ENCODE peak calls at places on chromosomes 2 and 18, in four cellular contexts. N is fibroblast of lung, R is PC-3, G is GM23248. W is an unnamed sample.

GRCh38 chr2:177038772-177039484 is 173.7 kb upstream of the HNRNPA3 start:
- DNase-seq in R (no peak), G (peak; percentile 13), N (no peak), W (peak; percentile 28)

GRCh38 chr2:151159109-151159690 is 102.5 kb downstream of the RBM43 start:
- DNase-seq in G (no peak), R (no peak), N (peak; percentile 11), W (no peak)

GRCh38 chr2:226325541-226325940 is 474.1 kb downstream of the IRS1 start:
- DNase-seq in R (no peak), N (no peak), G (no peak), W (no peak)

GRCh38 chr2:141714486-141714885 is 416.3 kb downstream of the LRP1B start:
- DNase-seq in R (no peak), N (peak; percentile 12), G (no peak), W (no peak)

GRCh38 chr2:200380833-200381542 is 74.5 kb downstream of the SPATS2L start:
- DNase-seq in R (no peak), N (peak; percentile 82), G (peak; percentile 75), W (no peak)

GRCh38 chr2:75481041-75481836 is 79.5 kb downstream of the EVA1A start:
- DNase-seq in N (peak; percentile 39), R (peak; percentile 32), G (peak; percentile 55), W (peak; percentile 28)

GRCh38 chr2:204299766-204300165 is 245.5 kb upstream of the PARD3B start:
- DNase-seq in R (no peak), N (no peak), G (peak; percentile 3), W (no peak)

GRCh38 chr2:18247282-18248110 is 313.0 kb downstream of the RDH14 start:
- DNase-seq in G (no peak), N (no peak), R (peak; percentile 17), W (no peak)

GRCh38 chr2:198371902-198372611 is 567.7 kb downstream of the PLCL1 start:
- DNase-seq in R (peak; percentile 3), N (peak; percentile 19), G (peak; percentile 79), W (no peak)

GRCh38 chr2:119429225-119430000 is 2.2 kb upstream of the TMEM37 start:
- DNase-seq in N (peak; percentile 42), R (no peak), G (peak; percentile 39), W (no peak)

GRCh38 chr18:8052237-8052701 is 485.2 kb downstream of the PTPRM start:
- DNase-seq in G (peak; percentile 57), N (peak; percentile 2), R (peak; percentile 27), W (no peak)

GRCh38 chr2:101766871-101767739 is 69.6 kb downstream of the MAP4K4 start:
- DNase-seq in N (peak; percentile 67), G (peak; percentile 93), R (peak; percentile 87), W (no peak)

GRCh38 chr2:120476141-120476540 is 130.2 kb downstream of the INHBB start:
- DNase-seq in G (peak; percentile 61), N (no peak), R (peak; percentile 81), W (no peak)

GRCh38 chr2:27264253-27264752 is 1.5 kb upstream of the SLC30A3 start:
- DNase-seq in R (no peak), N (no peak), G (no peak), W (peak; percentile 39)

GRCh38 chr2:64937341-64938230 is 51.6 kb upstream of the SLC1A4 start:
- DNase-seq in N (no peak), G (no peak), R (no peak), W (no peak)

GRCh38 chr18:58941426-58942099 is 76.9 kb downstream of the ZNF532 start:
- DNase-seq in N (no peak), G (no peak), R (no peak), W (no peak)

GRCh38 chr18:21163647-21164625 is 52.3 kb upstream of the ROCK1 start:
- DNase-seq in N (peak; percentile 96), G (peak; percentile 93), R (peak; percentile 90), W (no peak)

DNA sequence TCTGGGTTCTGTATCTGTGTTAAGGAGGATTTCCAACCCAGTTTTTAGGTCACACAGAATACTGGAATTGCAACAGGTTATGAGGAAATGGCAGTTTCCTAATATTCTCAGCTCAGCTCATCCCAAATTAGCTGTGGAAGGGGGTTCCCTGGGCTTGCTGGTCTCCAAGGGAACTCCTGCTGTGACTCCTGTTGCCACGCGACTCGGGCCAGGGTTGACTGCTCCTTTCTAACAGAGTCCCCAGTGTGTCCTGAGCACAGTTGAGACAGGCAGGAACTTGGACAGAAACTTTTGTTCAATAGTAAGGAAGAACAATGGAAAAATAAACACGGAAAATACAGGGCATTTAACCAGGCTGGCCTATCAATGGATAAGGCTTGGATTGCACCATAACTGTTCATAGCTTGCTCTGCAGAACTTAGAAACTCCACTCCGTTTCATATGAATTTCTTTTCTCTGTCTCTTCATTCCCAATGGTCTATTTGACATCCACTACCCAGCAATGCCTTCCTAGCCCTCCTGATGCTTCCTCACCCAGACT is 3.8 kb upstream of the ROCK2 start:
- DNase-seq in G (no peak), R (no peak), N (no peak), W (no peak)
- H3K27ac ChIP-seq in G (no peak overlapping the region), R (no peak overlapping the region), N (no peak overlapping the region), W (no peak overlapping the region)

DNA sequence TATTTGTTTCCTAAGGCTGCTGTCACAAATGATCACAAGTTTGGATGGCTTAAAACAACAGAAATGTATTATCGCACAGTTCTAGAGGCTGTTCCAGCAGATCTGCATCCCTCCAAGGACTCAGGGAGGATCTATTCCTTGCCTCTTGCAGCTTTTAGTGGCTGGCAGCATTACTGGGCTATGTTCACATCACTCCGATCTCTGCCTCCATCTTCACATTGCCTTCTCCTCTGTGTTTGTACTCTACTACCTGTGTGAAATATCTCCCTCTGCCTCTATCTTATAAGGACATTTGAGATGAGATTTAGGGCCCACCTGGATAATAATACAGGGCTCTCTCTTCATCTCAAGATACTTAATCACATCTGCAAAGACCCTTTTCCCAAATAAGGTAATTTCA is 18.9 kb downstream of the NDC80 start:
- DNase-seq in N (no peak), G (no peak), R (no peak), W (no peak)
- TF ChIP-seq EZH2 in N (no peak), G (no peak), R (no peak), W (no peak)

DNA sequence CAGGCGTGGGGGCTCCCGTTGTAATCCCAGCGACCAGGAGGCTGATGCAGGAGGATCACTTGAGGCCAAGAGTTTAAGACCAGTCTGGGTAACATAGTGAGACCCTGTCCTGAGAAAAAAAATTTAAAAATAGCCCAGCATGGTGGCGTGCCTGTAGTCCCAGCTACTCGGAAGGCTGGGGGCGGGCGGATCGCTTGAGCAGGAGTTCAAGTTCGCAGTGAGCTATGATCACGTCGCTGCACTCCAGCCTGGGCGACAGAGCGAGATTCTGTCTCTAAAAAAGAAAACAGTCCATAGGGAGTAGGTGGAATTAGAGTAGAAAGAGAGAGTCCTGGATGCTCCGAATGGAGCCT is 325 bp upstream of the TTLL4 start:
- DNase-seq in N (no peak), G (no peak), R (no peak), W (no peak)
- H3K27ac ChIP-seq in N (no peak overlapping the region), G (no peak overlapping the region), R (no peak overlapping the region), W (no peak overlapping the region)

GRCh38 chr2:143939976-143940375 is 579.9 kb downstream of the ZEB2 start:
- DNase-seq in R (no peak), G (peak; percentile 52), N (peak; percentile 70), W (no peak)

GRCh38 chr2:143934913-143935310 is 585.0 kb downstream of the ZEB2 start:
- DNase-seq in N (peak; percentile 68), R (no peak), G (no peak), W (no peak)

GRCh38 chr2:143934170-143934912 is 585.6 kb downstream of the ZEB2 start:
- DNase-seq in N (no peak), G (no peak), R (no peak), W (peak; percentile 29)

GRCh38 chr2:143937563-143938346 is 582.2 kb downstream of the ZEB2 start:
- DNase-seq in R (no peak), N (peak; percentile 53), G (peak; percentile 44), W (peak; percentile 18)

GRCh38 chr2:143936758-143937562 is 583.0 kb downstream of the ZEB2 start:
- DNase-seq in G (peak; percentile 70), N (peak; percentile 49), R (no peak), W (peak; percentile 64)
- TF ChIP-seq EZH2 in G (no peak), N (no peak), R (no peak), W (no peak)

DNA sequence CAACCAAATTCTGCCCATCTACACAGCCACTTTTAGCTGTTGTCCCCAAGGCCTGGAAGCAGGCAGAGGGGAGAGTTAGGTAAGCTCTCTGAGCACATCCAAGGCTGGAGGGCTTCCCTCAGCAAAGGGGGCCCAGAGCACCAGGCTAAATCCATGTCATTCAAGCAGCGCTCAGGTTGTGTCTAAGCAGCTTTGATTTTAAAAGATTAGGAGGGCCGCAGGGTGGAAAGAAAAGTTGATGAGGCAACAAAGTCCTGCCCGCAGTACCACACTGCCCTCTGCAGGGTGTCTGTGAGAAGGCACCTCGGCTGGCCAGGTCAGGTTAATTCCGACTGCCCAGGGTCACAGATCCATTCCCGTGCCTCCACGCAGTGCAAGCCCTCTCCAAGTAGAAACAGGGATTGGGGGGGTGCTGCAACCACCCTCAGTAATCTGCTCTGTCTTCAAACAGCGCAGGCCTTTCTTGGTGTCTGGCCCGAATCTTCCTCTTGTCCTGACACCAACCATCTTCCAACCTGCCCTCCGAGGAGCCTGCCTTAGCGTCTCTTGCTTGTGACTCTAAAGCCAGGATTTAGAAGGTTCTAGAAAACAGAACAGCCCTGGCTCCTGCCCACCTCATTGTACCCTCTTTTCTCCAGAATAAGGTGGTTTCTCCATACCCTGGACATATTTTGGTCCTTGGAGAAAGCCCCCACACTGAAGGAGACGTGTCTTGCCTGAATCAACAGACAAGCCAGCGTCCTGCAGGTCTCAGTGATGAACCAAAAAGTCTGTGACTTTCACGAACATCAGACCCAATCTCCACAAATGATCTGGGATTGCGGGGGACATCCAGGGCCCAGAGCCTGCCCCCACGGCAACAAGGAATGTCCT is 289.2 kb downstream of the TNS1 start:
- DNase-seq in G (peak; percentile 81), N (peak; percentile 68), R (peak; percentile 84), W (peak; percentile 84)
- H3K27ac ChIP-seq in G (peak overlapping the region; percentile 37), N (no peak overlapping the region), R (no peak overlapping the region), W (peak overlapping the region; percentile 45)

GRCh38 chr2:240820607-240821428 is 799 bp upstream of the KIF1A start:
- DNase-seq in R (no peak), G (no peak), N (no peak), W (peak; percentile 47)
- TF ChIP-seq EZH2 in R (peak; percentile 81), G (peak; percentile 56), N (peak; percentile 83), W (no peak)

GRCh38 chr2:105824446-105824845 is 79.7 kb downstream of the NCK2 start:
- DNase-seq in R (no peak), G (no peak), N (no peak), W (no peak)

GRCh38 chr2:105822186-105822585 is 77.5 kb downstream of the NCK2 start:
- DNase-seq in G (no peak), R (no peak), N (no peak), W (no peak)

GRCh38 chr2:105821428-105822125 is 76.9 kb downstream of the NCK2 start:
- DNase-seq in G (no peak), R (no peak), N (no peak), W (no peak)

GRCh38 chr2:105828543-105828942 is 83.8 kb downstream of the NCK2 start:
- DNase-seq in G (no peak), N (no peak), R (no peak), W (no peak)

GRCh38 chr2:105827351-105828096 is 82.8 kb downstream of the NCK2 start:
- DNase-seq in R (no peak), G (no peak), N (no peak), W (no peak)
- H3K27ac ChIP-seq in R (no peak overlapping the region), G (no peak overlapping the region), N (no peak overlapping the region), W (no peak overlapping the region)